ENCODE peak calls at places on chromosomes 12 and 14, in four cellular contexts. G, M, S and Y are unnamed samples.

GRCh38 chr14:67698179-67698578 is 2.6 kb upstream of the RDH11 start:
- DNase-seq in G (no peak), M (no peak), S (no peak), Y (no peak)

GRCh38 chr12:54419088-54419887 is at the start of gene ITGA5:
- DNase-seq in G (no peak), M (peak), S (peak), Y (no peak)

GRCh38 chr12:72468505-72468904 is 196.3 kb downstream of the TRHDE start:
- DNase-seq in G (no peak), M (no peak), S (no peak), Y (no peak)

GRCh38 chr14:81472096-81472800 is 61.4 kb downstream of the SEL1L start:
- DNase-seq in G (no peak), M (peak), S (no peak), Y (no peak)

GRCh38 chr12:41932470-41932991 is 212.1 kb downstream of the GXYLT1 start:
- DNase-seq in G (peak), M (no peak), S (peak), Y (no peak)

GRCh38 chr14:100770605-100771120 is 44.0 kb downstream of the DLK1 start:
- DNase-seq in G (no peak), M (no peak), S (peak), Y (no peak)

GRCh38 chr12:78210494-78210860 is 379.8 kb downstream of the NAV3 start:
- DNase-seq in G (no peak), M (no peak), S (no peak), Y (no peak)

GRCh38 chr14:68027276-68027675 is 207.7 kb downstream of the RAD51B start:
- DNase-seq in G (no peak), M (peak), S (no peak), Y (no peak)

GRCh38 chr12:105279460-105280056 is 43.6 kb upstream of the APPL2 start:
- DNase-seq in G (no peak), M (peak), S (peak), Y (no peak)

GRCh38 chr12:50313256-50313931 is 30.1 kb upstream of the LIMA1 start:
- DNase-seq in G (no peak), M (peak), S (no peak), Y (peak)

GRCh38 chr12:27382126-27382795 is 49.6 kb downstream of the BMAL2 start:
- DNase-seq in G (no peak), M (no peak), S (no peak), Y (no peak)

GRCh38 chr14:105217764-105218163 is 30.6 kb upstream of the BTBD6 start:
- DNase-seq in G (no peak), M (no peak), S (no peak), Y (no peak)

GRCh38 chr12:24361860-24362581 is 412.6 kb upstream of the SOX5 start:
- DNase-seq in G (no peak), M (no peak), S (no peak), Y (no peak)

GRCh38 chr14:68781161-68782021 is 11.5 kb downstream of the ZFP36L1 start:
- DNase-seq in G (no peak), M (no peak), S (peak), Y (no peak)

GRCh38 chr14:64109821-64110554 is 184.2 kb downstream of the ESR2 start:
- DNase-seq in G (no peak), M (peak), S (no peak), Y (no peak)

GRCh38 chr14:91256661-91257060 is 12.2 kb upstream of the GPR68 start:
- DNase-seq in G (no peak), M (no peak), S (no peak), Y (no peak)

GRCh38 chr12:68113644-68114043 is 45.9 kb downstream of the IFNG start:
- DNase-seq in G (no peak), M (no peak), S (no peak), Y (no peak)
- TF ChIP-seq CTCF in G (peak), M (peak), S (peak), Y (no peak)

GRCh38 chr14:75005357-75005756 is 2.6 kb downstream of the EIF2B2 start:
- DNase-seq in G (no peak), M (peak), S (no peak), Y (no peak)

GRCh38 chr14:75001899-75002298 is 822 bp upstream of the EIF2B2 start:
- DNase-seq in G (no peak), M (no peak), S (no peak), Y (no peak)

GRCh38 chr14:75003250-75004027 is 718 bp downstream of the EIF2B2 start:
- DNase-seq in G (no peak), M (no peak), S (no peak), Y (no peak)

GRCh38 chr14:75001261-75001660 is 1.5 kb upstream of the EIF2B2 start:
- DNase-seq in G (no peak), M (no peak), S (no peak), Y (no peak)

GRCh38 chr14:75002392-75003249 is at the start of gene EIF2B2:
- DNase-seq in G (peak), M (peak), S (peak), Y (peak)
- TF ChIP-seq CTCF in G (peak), M (no peak), S (no peak), Y (peak)

GRCh38 chr14:26199096-26199495 is 398.7 kb downstream of the NOVA1 start:
- DNase-seq in G (no peak), M (no peak), S (no peak), Y (no peak)

GRCh38 chr14:26191666-26192065 is 406.2 kb downstream of the NOVA1 start:
- DNase-seq in G (no peak), M (no peak), S (no peak), Y (no peak)

GRCh38 chr14:26191123-26191522 is 406.7 kb downstream of the NOVA1 start:
- DNase-seq in G (no peak), M (no peak), S (no peak), Y (no peak)

GRCh38 chr14:26190644-26191043 is 407.2 kb downstream of the NOVA1 start:
- DNase-seq in G (no peak), M (peak), S (no peak), Y (no peak)

DNA sequence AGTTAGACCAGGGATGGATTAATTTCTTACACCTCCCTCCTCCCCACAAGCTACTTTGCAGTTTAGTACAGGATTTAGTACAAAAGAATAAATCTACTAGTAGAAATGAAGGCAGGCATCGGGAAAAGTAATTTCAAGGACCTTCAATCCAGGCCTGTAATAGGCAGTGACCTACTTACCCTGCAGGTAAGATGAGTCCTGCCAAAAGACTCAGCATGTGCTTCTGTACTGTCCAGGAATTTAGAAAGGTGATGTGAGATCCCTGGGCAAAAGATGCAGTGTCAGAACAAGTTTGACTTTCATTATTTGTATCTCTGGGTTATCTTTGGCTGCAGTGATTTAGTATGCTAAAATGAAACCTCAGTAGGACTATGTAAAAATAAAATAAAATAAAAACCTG is 403.0 kb downstream of the NOVA1 start:
- DNase-seq in G (no peak), M (no peak), S (no peak), Y (no peak)
- TF ChIP-seq CTCF in G (no peak), M (no peak), S (no peak), Y (no peak)

DNA sequence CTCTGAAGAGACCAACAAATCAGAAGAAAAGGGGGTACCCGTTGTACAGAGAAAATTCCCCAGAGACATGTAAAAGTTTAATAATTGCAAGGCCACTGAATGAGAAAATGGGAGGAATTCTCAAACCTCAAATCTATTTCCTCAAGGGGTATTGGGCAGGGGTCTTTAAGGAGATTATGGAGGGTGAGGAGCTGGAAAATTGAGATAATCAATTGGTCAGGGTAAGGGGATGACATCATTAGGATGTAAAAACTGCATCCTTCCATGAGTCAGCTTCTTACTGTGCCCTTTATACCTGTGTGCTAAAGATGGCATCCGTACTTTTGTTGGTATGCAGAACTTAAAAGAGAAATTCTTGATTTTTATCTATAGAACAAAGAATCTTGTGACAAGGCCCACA is 641.5 kb downstream of the LRFN5 start:
- DNase-seq in G (no peak), M (no peak), S (no peak), Y (no peak)
- TF ChIP-seq CTCF in G (no peak), M (no peak), S (no peak), Y (no peak)

GRCh38 chr14:96203116-96203515 is 1.5 kb upstream of the BDKRB2 start:
- DNase-seq in G (no peak), M (no peak), S (no peak), Y (no peak)
- TF ChIP-seq CTCF in G (no peak), M (no peak), S (no peak), Y (no peak)

GRCh38 chr12:80708535-80709328 is 1.3 kb downstream of the MYF6 start:
- DNase-seq in G (no peak), M (no peak), S (no peak), Y (no peak)

GRCh38 chr12:80712866-80713265 is 3.8 kb upstream of the MYF5 start:
- DNase-seq in G (no peak), M (no peak), S (no peak), Y (no peak)

GRCh38 chr12:80709811-80710726 is 2.6 kb downstream of the MYF6 start:
- DNase-seq in G (no peak), M (no peak), S (no peak), Y (no peak)

GRCh38 chr12:80711866-80712265 is 4.4 kb downstream of the MYF6 start:
- DNase-seq in G (no peak), M (no peak), S (no peak), Y (no peak)

GRCh38 chr12:80710727-80711066 is 3.3 kb downstream of the MYF6 start:
- DNase-seq in G (no peak), M (no peak), S (no peak), Y (no peak)
- TF ChIP-seq CTCF in G (no peak), M (no peak), S (no peak), Y (no peak)

GRCh38 chr14:21103710-21104447 is 3.0 kb downstream of the TMEM253 start:
- DNase-seq in G (peak), M (peak), S (peak), Y (peak)
- TF ChIP-seq CTCF in G (peak), M (peak), S (peak), Y (peak)